ENCODE peak calls at places on chromosomes 4 and X, in five cellular contexts. B is NT2/D1, G is GM12878, O is HepG2, V is H1. R is an unnamed sample.

GRCh38 chr4:168923526-168924194 is 86.4 kb downstream of the CBR4 start:
- DNase-seq in B (peak), G (peak), O (peak), V (peak), R (peak)

GRCh38 chr4:186161138-186161537 is 30.2 kb upstream of the CYP4V2 start:
- DNase-seq in B (no peak), G (peak), O (no peak), V (no peak), R (no peak)

GRCh38 chr4:86939123-86939522 is 4.3 kb downstream of the AFF1 start:
- DNase-seq in B (no peak), G (no peak), O (no peak), V (no peak), R (no peak)

GRCh38 chr4:176001171-176002006 is 64.3 kb upstream of the WDR17 start:
- DNase-seq in B (peak), G (no peak), O (no peak), V (peak), R (peak)

GRCh38 chr4:55866973-55867574 is 13.6 kb downstream of the EXOC1 start:
- DNase-seq in B (peak), G (peak), O (peak), V (no peak), R (peak)

GRCh38 chrX:41014776-41015175 is 70.5 kb upstream of the USP9X start:
- DNase-seq in B (no peak), G (no peak), O (no peak), V (no peak), R (no peak)

GRCh38 chr4:102299708-102300107 is 45.6 kb downstream of the SLC39A8 start:
- DNase-seq in B (no peak), G (no peak), O (peak), V (peak), R (peak)

GRCh38 chr4:40587826-40588225 is 41.8 kb downstream of the RBM47 start:
- DNase-seq in B (no peak), G (no peak), O (no peak), V (no peak), R (no peak)

GRCh38 chr4:156638332-156638731 is 333.3 kb downstream of the PDGFC start:
- DNase-seq in B (no peak), G (no peak), O (no peak), V (no peak), R (no peak)

GRCh38 chr4:158810487-158811215 is 41.8 kb downstream of the FNIP2 start:
- DNase-seq in B (no peak), G (no peak), O (no peak), V (no peak), R (peak)

GRCh38 chrX:10847333-10847732 is 226.9 kb upstream of the MID1 start:
- DNase-seq in B (no peak), G (no peak), O (no peak), V (no peak), R (no peak)

GRCh38 chr4:51885371-51885770 is 42.4 kb downstream of the DCUN1D4 start:
- DNase-seq in B (peak), G (no peak), O (peak), V (no peak), R (peak)

GRCh38 chrX:370244-370962 is 16.3 kb downstream of the PPP2R3B start:
- DNase-seq in B (no peak), G (no peak), O (no peak), V (no peak), R (no peak)

GRCh38 chrX:68841251-68842049 is 12.6 kb downstream of the EFNB1 start:
- DNase-seq in B (no peak), G (no peak), O (no peak), V (no peak), R (no peak)

GRCh38 chrX:261167-261857 is 19.9 kb upstream of the PLCXD1 start:
- DNase-seq in B (no peak), G (no peak), O (no peak), V (no peak), R (no peak)

GRCh38 chr4:109925396-109925795 is 12.7 kb downstream of the EGF start:
- DNase-seq in B (no peak), G (no peak), O (no peak), V (no peak), R (no peak)

DNA sequence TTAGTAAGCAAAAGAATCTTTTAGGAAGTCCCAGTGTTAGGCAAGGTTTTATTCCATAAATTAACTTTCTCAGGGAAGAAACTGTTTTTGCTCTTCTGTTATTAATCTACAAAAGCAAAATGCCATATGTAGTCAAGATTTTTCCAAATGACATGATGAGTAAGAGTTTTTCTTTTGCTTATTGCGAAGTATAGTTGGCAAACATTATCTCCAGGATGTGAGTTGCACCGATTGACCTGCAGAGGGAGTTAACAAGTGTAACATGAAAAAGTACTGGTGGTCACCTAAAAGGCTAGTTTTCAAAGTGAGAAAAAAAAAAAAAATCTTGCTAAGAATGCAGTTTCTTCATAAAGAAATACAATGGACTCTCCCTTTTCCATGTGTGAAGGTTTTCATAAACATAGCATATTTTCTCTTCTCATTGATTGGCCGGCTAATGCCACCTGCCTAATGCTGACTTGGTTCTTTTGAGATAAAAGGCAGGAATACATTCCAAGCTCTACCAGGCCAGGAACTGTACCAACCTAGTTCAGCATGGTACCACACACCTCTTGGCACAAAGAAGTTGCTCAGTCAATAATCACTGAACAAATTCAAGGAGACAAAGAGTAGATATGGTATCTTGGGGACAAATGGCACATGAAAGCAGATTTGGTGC is 100.2 kb downstream of the LNX1 start:
- DNase-seq in B (peak), G (no peak), O (peak), V (no peak), R (peak)
- TF ChIP-seq SUZ12 in B (no peak), G (no peak), O (no peak), V (no peak), R (no peak)

GRCh38 chrX:150934453-150934852 is 36.0 kb upstream of the CD99L2 start:
- DNase-seq in B (no peak), G (no peak), O (no peak), V (no peak), R (no peak)

GRCh38 chrX:150935466-150935865 is 37.0 kb upstream of the CD99L2 start:
- DNase-seq in B (no peak), G (no peak), O (no peak), V (no peak), R (no peak)

GRCh38 chrX:150936556-150936955 is 38.1 kb upstream of the CD99L2 start:
- DNase-seq in B (no peak), G (no peak), O (no peak), V (no peak), R (no peak)

GRCh38 chrX:150929058-150929457 is 30.6 kb upstream of the CD99L2 start:
- DNase-seq in B (no peak), G (no peak), O (no peak), V (no peak), R (no peak)

GRCh38 chrX:150933945-150934350 is 35.5 kb upstream of the CD99L2 start:
- DNase-seq in B (no peak), G (no peak), O (no peak), V (no peak), R (no peak)
- TF ChIP-seq SUZ12 in B (no peak), G (no peak), O (no peak), V (no peak), R (no peak)

GRCh38 chrX:15747626-15748173 is 9.6 kb downstream of the CA5B start:
- DNase-seq in B (no peak), G (no peak), O (no peak), V (no peak), R (no peak)
- TF ChIP-seq SUZ12 in B (no peak), G (no peak), O (no peak), V (no peak), R (no peak)

GRCh38 chr4:84809946-84810345 is 156.5 kb downstream of the WDFY3 start:
- DNase-seq in B (no peak), G (no peak), O (no peak), V (no peak), R (no peak)

GRCh38 chr4:84808332-84808731 is 158.2 kb downstream of the WDFY3 start:
- DNase-seq in B (no peak), G (no peak), O (no peak), V (no peak), R (no peak)

DNA sequence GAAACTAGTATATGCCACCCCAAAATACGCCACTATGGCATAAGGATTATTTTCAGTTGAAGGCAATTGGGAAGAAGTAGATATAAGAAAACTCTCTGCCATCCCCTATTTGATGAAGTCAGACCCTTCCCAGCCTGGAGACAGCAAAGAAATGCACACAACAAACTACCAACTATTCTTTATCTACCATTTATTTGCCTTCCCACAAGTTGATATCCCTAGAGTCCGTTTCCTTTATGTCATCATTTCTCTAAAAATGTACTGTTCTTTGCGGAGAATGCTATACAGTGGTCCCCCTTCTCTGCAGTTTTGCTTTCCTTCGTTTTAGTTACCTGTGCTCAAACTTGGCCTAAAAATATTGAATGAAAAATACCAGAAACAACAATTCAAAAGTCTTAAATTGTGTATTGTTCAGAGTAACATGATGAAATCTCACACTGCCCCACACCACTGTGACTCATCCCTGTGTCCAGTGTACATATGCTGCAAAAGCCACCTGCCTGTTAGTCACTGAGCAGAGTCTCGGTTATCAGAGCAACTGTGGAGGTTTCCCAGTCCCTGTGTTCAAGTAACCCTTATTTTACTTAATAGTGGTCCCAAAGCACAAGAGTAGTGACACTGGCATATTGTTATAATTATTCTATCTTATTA is 152.3 kb downstream of the WDFY3 start:
- DNase-seq in B (no peak), G (no peak), O (peak), V (no peak), R (no peak)
- TF ChIP-seq SUZ12 in B (no peak), G (no peak), O (no peak), V (no peak), R (no peak)

GRCh38 chr4:26458104-26458503 is 32.2 kb downstream of the CCKAR start:
- DNase-seq in B (no peak), G (no peak), O (no peak), V (no peak), R (no peak)
- TF ChIP-seq SUZ12 in B (no peak), G (no peak), O (no peak), V (no peak), R (no peak)

GRCh38 chr4:127598656-127599055 is 34.1 kb upstream of the INTU start:
- DNase-seq in B (no peak), G (no peak), O (peak), V (no peak), R (no peak)
- TF ChIP-seq SUZ12 in B (no peak), G (no peak), O (no peak), V (no peak), R (no peak)